ENCODE peak calls at places on chromosome 4, in seven cellular contexts. D, I, U, B, P, L and X are unnamed samples.
A peak's percentile ranks its signal among the peaks of the same experiment; 100 is the strongest.

GRCh38 chr4:83046693-83047473 is 11.9 kb downstream of the COPS4 start:
- DNase-seq in D (no peak), I (peak; percentile 41), U (no peak), B (no peak), P (no peak), L (no peak), X (no peak)

GRCh38 chr4:73221734-73222133 is 36.9 kb downstream of the ANKRD17 start:
- DNase-seq in D (no peak), I (no peak), U (no peak), B (no peak), P (no peak), L (no peak), X (no peak)

GRCh38 chr4:165328708-165329107 is 1.2 kb downstream of the MSMO1 start:
- DNase-seq in D (no peak), I (no peak), U (no peak), B (no peak), P (no peak), L (peak; percentile 9), X (no peak)

GRCh38 chr4:149768477-149768876 is 47.2 kb downstream of the IQCM start:
- DNase-seq in D (no peak), I (no peak), U (no peak), B (no peak), P (no peak), L (no peak), X (no peak)

GRCh38 chr4:16142598-16143295 is 58.9 kb upstream of the PROM1 start:
- DNase-seq in D (no peak), I (peak; percentile 43), U (no peak), B (no peak), P (no peak), L (no peak), X (no peak)

GRCh38 chr4:3582091-3582475 is 49.9 kb upstream of the LRPAP1 start:
- DNase-seq in D (no peak), I (no peak), U (no peak), B (no peak), P (no peak), L (no peak), X (no peak)

GRCh38 chr4:13733817-13734216 is 106.3 kb upstream of the BOD1L1 start:
- DNase-seq in D (no peak), I (no peak), U (no peak), B (no peak), P (peak; percentile 21), L (no peak), X (no peak)

GRCh38 chr4:125519376-125520171 is 204.8 kb downstream of the FAT4 start:
- DNase-seq in D (no peak), I (no peak), U (no peak), B (no peak), P (no peak), L (peak; percentile 7), X (no peak)

GRCh38 chr4:80362578-80363181 is 27.1 kb downstream of the CFAP299 start:
- DNase-seq in D (peak; percentile 25), I (peak; percentile 47), U (no peak), B (peak; percentile 49), P (peak; percentile 59), L (peak; percentile 4), X (peak; percentile 15)

GRCh38 chr4:74682567-74683359 is 111.6 kb downstream of the BTC start:
- DNase-seq in D (peak; percentile 98), I (no peak), U (no peak), B (no peak), P (peak; percentile 95), L (peak; percentile 61), X (peak; percentile 66)

GRCh38 chr4:187238646-187239045 is 515.0 kb upstream of the FAT1 start:
- DNase-seq in D (no peak), I (no peak), U (no peak), B (no peak), P (no peak), L (no peak), X (no peak)

GRCh38 chr4:30968926-30969325 is 248.8 kb downstream of the PCDH7 start:
- DNase-seq in D (no peak), I (no peak), U (no peak), B (no peak), P (no peak), L (no peak), X (no peak)

GRCh38 chr4:15805583-15806517 is 27.7 kb downstream of the CD38 start:
- DNase-seq in D (peak; percentile 53), I (no peak), U (no peak), B (peak; percentile 32), P (peak; percentile 73), L (peak; percentile 58), X (peak; percentile 25)

GRCh38 chr4:188030401-188030800 is 34.8 kb downstream of the ZFP42 start:
- DNase-seq in D (no peak), I (no peak), U (no peak), B (no peak), P (no peak), L (no peak), X (no peak)

GRCh38 chr4:98780111-98780549 is 121.7 kb upstream of the TSPAN5 start:
- DNase-seq in D (peak; percentile 81), I (no peak), U (no peak), B (no peak), P (peak; percentile 91), L (no peak), X (no peak)

GRCh38 chr4:177699365-177700213 is 257.4 kb upstream of the AGA start:
- DNase-seq in D (peak; percentile 80), I (no peak), U (no peak), B (no peak), P (peak; percentile 0), L (no peak), X (no peak)

GRCh38 chr4:57018930-57019329 is 40.2 kb downstream of the POLR2B start:
- DNase-seq in D (no peak), I (no peak), U (no peak), B (no peak), P (peak; percentile 45), L (no peak), X (no peak)

GRCh38 chr4:57023104-57023503 is 44.4 kb downstream of the POLR2B start:
- DNase-seq in D (peak; percentile 92), I (no peak), U (no peak), B (no peak), P (peak; percentile 83), L (peak; percentile 57), X (no peak)

DNA sequence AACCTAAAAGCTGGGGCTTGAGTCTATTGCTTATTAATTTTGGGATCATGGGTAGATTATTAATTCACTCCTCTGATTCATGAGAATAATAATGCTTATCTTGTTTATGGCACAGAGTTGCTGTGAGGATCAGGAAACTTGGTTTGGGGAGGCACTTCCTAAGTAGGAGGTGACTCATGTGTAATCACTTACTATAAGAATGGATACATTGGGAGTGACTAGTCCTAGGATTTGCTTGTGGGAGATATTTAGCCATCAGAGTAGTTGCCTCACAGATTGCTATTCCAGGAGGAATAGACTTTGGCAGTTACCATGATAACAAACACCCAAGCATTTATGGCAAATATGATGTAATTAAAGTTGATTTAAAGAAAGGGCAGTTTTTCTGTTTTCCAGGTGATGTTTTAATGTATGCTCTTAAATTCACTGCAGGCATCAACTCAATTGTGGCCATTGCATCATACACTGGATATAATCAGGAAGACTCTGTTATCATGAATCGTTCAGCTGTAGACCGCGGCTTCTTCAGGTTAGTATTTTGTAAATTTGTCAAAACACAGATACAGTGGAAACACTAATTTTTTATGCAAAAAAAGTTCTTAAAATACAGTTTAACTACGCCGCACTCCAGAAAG is 41.9 kb downstream of the POLR2B start:
- DNase-seq in D (peak; percentile 88), I (no peak), U (no peak), B (no peak), P (peak; percentile 88), L (peak; percentile 93), X (no peak)
- H3K36me3 ChIP-seq in D (peaks cover 10% of the 10 kb centered on the region), I (peaks cover 75% of the 10 kb centered on the region), U (peaks cover 13% of the 10 kb centered on the region), B (peaks cover 72% of the 10 kb centered on the region), P (peaks cover 72% of the 10 kb centered on the region), L (peaks cover 15% of the 10 kb centered on the region), X (peaks cover 48% of the 10 kb centered on the region)

GRCh38 chr4:168248311-168248710 is 70.2 kb downstream of the DDX60 start:
- DNase-seq in D (peak; percentile 7), I (no peak), U (no peak), B (no peak), P (no peak), L (no peak), X (no peak)

GRCh38 chr4:168241953-168242352 is 76.6 kb downstream of the DDX60 start:
- DNase-seq in D (no peak), I (no peak), U (no peak), B (no peak), P (no peak), L (no peak), X (no peak)

DNA sequence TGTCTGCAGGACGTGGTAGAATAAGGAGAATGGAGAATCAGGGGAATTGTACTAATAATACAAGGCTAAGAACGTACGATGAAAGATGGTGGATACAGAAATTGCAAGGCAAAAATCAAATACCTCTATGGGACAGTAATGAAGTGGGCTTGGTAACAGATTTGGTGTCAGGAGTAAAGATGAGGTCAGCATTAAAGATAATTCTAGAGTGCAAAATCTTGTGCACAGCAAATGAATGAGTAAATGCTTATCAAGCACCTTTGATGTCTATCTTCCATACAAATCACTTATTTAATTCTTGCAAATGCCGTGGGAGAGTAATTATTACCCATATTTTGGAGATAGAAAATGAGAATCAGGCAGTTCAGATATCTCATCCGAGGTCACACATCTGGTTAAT is 70.9 kb downstream of the DDX60 start:
- DNase-seq in D (no peak), I (no peak), U (no peak), B (no peak), P (no peak), L (no peak), X (no peak)
- H3K36me3 ChIP-seq in D (no peaks in the 10 kb centered on the region), I (peaks cover 34% of the 10 kb centered on the region), U (no peaks in the 10 kb centered on the region), B (peaks cover 18% of the 10 kb centered on the region), P (no peaks in the 10 kb centered on the region), L (peaks cover 2% of the 10 kb centered on the region), X (peaks cover 8% of the 10 kb centered on the region)

DNA sequence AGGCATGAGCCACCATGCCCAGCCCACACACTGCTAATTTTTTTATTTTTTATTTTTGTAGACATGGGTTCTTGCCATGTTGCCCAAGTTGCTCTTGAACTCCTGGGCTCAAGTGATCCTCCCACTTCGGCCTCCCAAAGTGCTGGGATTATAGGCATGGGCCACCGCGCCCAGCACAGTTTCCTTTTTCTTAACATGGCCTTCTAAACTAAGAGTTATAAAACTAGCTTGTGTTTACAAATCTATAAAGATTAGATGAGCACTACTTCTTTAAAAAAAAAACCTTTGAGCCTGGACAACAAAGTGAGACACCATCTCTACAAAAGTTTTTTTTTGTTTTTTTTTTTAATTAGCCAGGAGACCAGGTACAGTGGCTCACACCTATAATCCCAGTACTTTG is 10.7 kb downstream of the GRSF1 start:
- DNase-seq in D (no peak), I (no peak), U (no peak), B (no peak), P (no peak), L (no peak), X (no peak)
- H3K36me3 ChIP-seq in D (peaks cover 14% of the 10 kb centered on the region), I (peaks cover 73% of the 10 kb centered on the region), U (peaks cover 10% of the 10 kb centered on the region), B (peaks cover 40% of the 10 kb centered on the region), P (peaks cover 81% of the 10 kb centered on the region), L (peaks cover 36% of the 10 kb centered on the region), X (peaks cover 43% of the 10 kb centered on the region)

GRCh38 chr4:106092361-106093040 is 197.2 kb downstream of the NPNT start:
- DNase-seq in D (no peak), I (no peak), U (no peak), B (no peak), P (no peak), L (no peak), X (no peak)

GRCh38 chr4:106096454-106096853 is 201.2 kb downstream of the NPNT start:
- DNase-seq in D (no peak), I (no peak), U (no peak), B (no peak), P (no peak), L (no peak), X (no peak)

GRCh38 chr4:106095408-106095807 is 200.1 kb downstream of the NPNT start:
- DNase-seq in D (peak; percentile 22), I (no peak), U (no peak), B (no peak), P (peak; percentile 26), L (no peak), X (no peak)

GRCh38 chr4:106090826-106091225 is 195.6 kb downstream of the NPNT start:
- DNase-seq in D (no peak), I (no peak), U (no peak), B (no peak), P (no peak), L (no peak), X (no peak)
- H3K36me3 ChIP-seq in D (no peaks in the 10 kb centered on the region), I (peaks cover 10% of the 10 kb centered on the region), U (no peaks in the 10 kb centered on the region), B (peaks cover 6% of the 10 kb centered on the region), P (peaks cover 14% of the 10 kb centered on the region), L (peaks cover 6% of the 10 kb centered on the region), X (peaks cover 10% of the 10 kb centered on the region)